ENCODE peak calls at places on chromosomes 16 and 17, in five cellular contexts. One of them, this sample, is unnamed.

GRCh38 chr17:40322417-40323315 is 13.7 kb downstream of the RARA start:
- DNase-seq in GM23248: peak; percentile 89
- DNase-seq in effector memory CD4-positive, alpha-beta T cell: peak; percentile 91
- DNase-seq in colonic mucosa: peak; percentile 71
- DNase-seq in suprapubic skin: peak; percentile 93
- DNase-seq in this sample: no peak

GRCh38 chr16:51508813-51509212 is 357.7 kb upstream of the SALL1 start:
- DNase-seq in suprapubic skin: no peak
- DNase-seq in colonic mucosa: no peak
- DNase-seq in GM23248: peak; percentile 69
- DNase-seq in effector memory CD4-positive, alpha-beta T cell: no peak
- DNase-seq in this sample: peak; percentile 62

GRCh38 chr16:63981639-63982038 is 1140.2 kb downstream of the CDH11 start:
- DNase-seq in GM23248: no peak
- DNase-seq in effector memory CD4-positive, alpha-beta T cell: no peak
- DNase-seq in colonic mucosa: no peak
- DNase-seq in suprapubic skin: no peak
- DNase-seq in this sample: no peak

GRCh38 chr16:76035689-76036088 is 241.5 kb upstream of the CNTNAP4 start:
- DNase-seq in suprapubic skin: no peak
- DNase-seq in effector memory CD4-positive, alpha-beta T cell: no peak
- DNase-seq in colonic mucosa: no peak
- DNase-seq in GM23248: no peak
- DNase-seq in this sample: peak; percentile 0

GRCh38 chr17:33521784-33522183 is 228.7 kb upstream of the ASIC2 start:
- DNase-seq in colonic mucosa: peak; percentile 23
- DNase-seq in GM23248: peak; percentile 6
- DNase-seq in suprapubic skin: no peak
- DNase-seq in effector memory CD4-positive, alpha-beta T cell: no peak
- DNase-seq in this sample: no peak

GRCh38 chr17:234163-235047 is 53.0 kb upstream of the DOC2B start:
- DNase-seq in suprapubic skin: peak; percentile 54
- DNase-seq in GM23248: peak; percentile 33
- DNase-seq in colonic mucosa: peak; percentile 23
- DNase-seq in effector memory CD4-positive, alpha-beta T cell: no peak
- DNase-seq in this sample: no peak

GRCh38 chr16:15773964-15774363 is 82.9 kb downstream of the MYH11 start:
- DNase-seq in GM23248: no peak
- DNase-seq in suprapubic skin: no peak
- DNase-seq in colonic mucosa: no peak
- DNase-seq in effector memory CD4-positive, alpha-beta T cell: no peak
- DNase-seq in this sample: no peak

GRCh38 chr16:82523786-82524185 is 103.0 kb upstream of the CDH13 start:
- DNase-seq in GM23248: no peak
- DNase-seq in colonic mucosa: no peak
- DNase-seq in effector memory CD4-positive, alpha-beta T cell: no peak
- DNase-seq in suprapubic skin: no peak
- DNase-seq in this sample: no peak

GRCh38 chr17:57536289-57536688 is 208.8 kb downstream of the CCDC182 start:
- DNase-seq in GM23248: no peak
- DNase-seq in effector memory CD4-positive, alpha-beta T cell: no peak
- DNase-seq in suprapubic skin: no peak
- DNase-seq in colonic mucosa: no peak
- DNase-seq in this sample: no peak

GRCh38 chr17:56159764-56160394 is 6.6 kb downstream of the ANKFN1 start:
- DNase-seq in colonic mucosa: no peak
- DNase-seq in GM23248: no peak
- DNase-seq in suprapubic skin: no peak
- DNase-seq in effector memory CD4-positive, alpha-beta T cell: no peak
- DNase-seq in this sample: no peak

GRCh38 chr16:4263504-4264436 is 9.1 kb downstream of the TFAP4 start:
- DNase-seq in effector memory CD4-positive, alpha-beta T cell: no peak
- DNase-seq in suprapubic skin: peak; percentile 89
- DNase-seq in colonic mucosa: peak; percentile 74
- DNase-seq in GM23248: peak; percentile 89
- DNase-seq in this sample: peak; percentile 87

GRCh38 chr17:7587420-7587786 is 2.5 kb downstream of the SOX15 start:
- DNase-seq in GM23248: peak; percentile 98
- DNase-seq in colonic mucosa: no peak
- DNase-seq in suprapubic skin: no peak
- DNase-seq in effector memory CD4-positive, alpha-beta T cell: no peak
- DNase-seq in this sample: peak; percentile 70

GRCh38 chr17:30379303-30380105 is 777 bp downstream of the CPD start:
- DNase-seq in GM23248: peak; percentile 40
- DNase-seq in effector memory CD4-positive, alpha-beta T cell: no peak
- DNase-seq in suprapubic skin: peak; percentile 70
- DNase-seq in colonic mucosa: peak; percentile 34
- DNase-seq in this sample: no peak

GRCh38 chr17:49223517-49224197 is 6.9 kb downstream of the PHOSPHO1 start:
- DNase-seq in suprapubic skin: peak; percentile 79
- DNase-seq in colonic mucosa: peak; percentile 79
- DNase-seq in GM23248: peak; percentile 50
- DNase-seq in effector memory CD4-positive, alpha-beta T cell: peak; percentile 27
- DNase-seq in this sample: no peak

GRCh38 chr16:84766978-84767773 is 52.6 kb upstream of the CRISPLD2 start:
- DNase-seq in colonic mucosa: no peak
- DNase-seq in suprapubic skin: no peak
- DNase-seq in GM23248: no peak
- DNase-seq in effector memory CD4-positive, alpha-beta T cell: no peak
- DNase-seq in this sample: no peak

GRCh38 chr16:67397812-67398545 is 4.7 kb upstream of the TPPP3 start:
- DNase-seq in effector memory CD4-positive, alpha-beta T cell: no peak
- DNase-seq in suprapubic skin: peak; percentile 72
- DNase-seq in GM23248: no peak
- DNase-seq in colonic mucosa: no peak
- DNase-seq in this sample: no peak

GRCh38 chr16:49463529-49463928 is 89.9 kb downstream of the C16orf78 start:
- DNase-seq in suprapubic skin: peak; percentile 39
- DNase-seq in GM23248: no peak
- DNase-seq in colonic mucosa: peak; percentile 42
- DNase-seq in effector memory CD4-positive, alpha-beta T cell: peak; percentile 70
- DNase-seq in this sample: no peak

GRCh38 chr16:85029413-85029794 is 1.8 kb downstream of the KIAA0513 start:
- DNase-seq in suprapubic skin: no peak
- DNase-seq in colonic mucosa: no peak
- DNase-seq in GM23248: peak; percentile 86
- DNase-seq in effector memory CD4-positive, alpha-beta T cell: peak; percentile 64
- DNase-seq in this sample: no peak

GRCh38 chr17:55478971-55479370 is 32.3 kb downstream of the SMIM36 start:
- DNase-seq in GM23248: peak; percentile 33
- DNase-seq in colonic mucosa: no peak
- DNase-seq in suprapubic skin: no peak
- DNase-seq in effector memory CD4-positive, alpha-beta T cell: no peak
- DNase-seq in this sample: no peak

GRCh38 chr17:74391771-74392170 is 24.5 kb downstream of the GPR142 start:
- DNase-seq in effector memory CD4-positive, alpha-beta T cell: no peak
- DNase-seq in GM23248: no peak
- DNase-seq in colonic mucosa: no peak
- DNase-seq in suprapubic skin: no peak
- DNase-seq in this sample: no peak

GRCh38 chr17:71628306-71628705 is 492.5 kb upstream of the SOX9 start:
- DNase-seq in suprapubic skin: no peak
- DNase-seq in GM23248: peak; percentile 29
- DNase-seq in effector memory CD4-positive, alpha-beta T cell: no peak
- DNase-seq in colonic mucosa: no peak
- DNase-seq in this sample: no peak

GRCh38 chr16:29198731-29199521 is 207.6 kb downstream of the NPIPB11 start:
- DNase-seq in suprapubic skin: peak; percentile 62
- DNase-seq in colonic mucosa: no peak
- DNase-seq in effector memory CD4-positive, alpha-beta T cell: no peak
- DNase-seq in GM23248: peak; percentile 18
- DNase-seq in this sample: no peak

GRCh38 chr16:23013484-23013883 is 135.8 kb downstream of the USP31 start:
- DNase-seq in effector memory CD4-positive, alpha-beta T cell: no peak
- DNase-seq in GM23248: peak; percentile 2
- DNase-seq in suprapubic skin: no peak
- DNase-seq in colonic mucosa: no peak
- DNase-seq in this sample: no peak

GRCh38 chr16:964696-965395 is 5.9 kb downstream of the LMF1 start:
- DNase-seq in colonic mucosa: peak; percentile 56
- DNase-seq in suprapubic skin: no peak
- DNase-seq in effector memory CD4-positive, alpha-beta T cell: peak; percentile 64
- DNase-seq in GM23248: no peak
- DNase-seq in this sample: no peak

GRCh38 chr17:16922386-16923096 is 49.4 kb downstream of the TNFRSF13B start:
- DNase-seq in GM23248: peak; percentile 20
- DNase-seq in suprapubic skin: no peak
- DNase-seq in colonic mucosa: no peak
- DNase-seq in effector memory CD4-positive, alpha-beta T cell: no peak
- DNase-seq in this sample: no peak

GRCh38 chr17:1783834-1784611 is 22.2 kb downstream of the SERPINF1 start:
- DNase-seq in GM23248: peak; percentile 89
- DNase-seq in colonic mucosa: peak; percentile 52
- DNase-seq in suprapubic skin: peak; percentile 95
- DNase-seq in effector memory CD4-positive, alpha-beta T cell: no peak
- DNase-seq in this sample: peak; percentile 52

GRCh38 chr17:10022416-10022815 is 117.3 kb upstream of the RCVRN start:
- DNase-seq in GM23248: no peak
- DNase-seq in effector memory CD4-positive, alpha-beta T cell: no peak
- DNase-seq in suprapubic skin: no peak
- DNase-seq in colonic mucosa: no peak
- DNase-seq in this sample: no peak

GRCh38 chr17:38456031-38456815 is 28.0 kb downstream of the ARHGAP23 start:
- DNase-seq in suprapubic skin: no peak
- DNase-seq in colonic mucosa: no peak
- DNase-seq in GM23248: no peak
- DNase-seq in effector memory CD4-positive, alpha-beta T cell: no peak
- DNase-seq in this sample: no peak
- H3K4me3 ChIP-seq in suprapubic skin: no peak overlapping the region
- H3K4me3 ChIP-seq in colonic mucosa: no peak overlapping the region
- H3K4me3 ChIP-seq in GM23248: peak overlapping the region; percentile 91
- H3K4me3 ChIP-seq in effector memory CD4-positive, alpha-beta T cell: no peak overlapping the region
- H3K4me3 ChIP-seq in this sample: peak overlapping the region; percentile 81

GRCh38 chr16:3148256-3149192 is 13.7 kb downstream of the ZNF213 start:
- DNase-seq in suprapubic skin: no peak
- DNase-seq in GM23248: no peak
- DNase-seq in effector memory CD4-positive, alpha-beta T cell: no peak
- DNase-seq in colonic mucosa: no peak
- DNase-seq in this sample: no peak

GRCh38 chr16:3149630-3150345 is 15.0 kb downstream of the ZNF213 start:
- DNase-seq in suprapubic skin: peak; percentile 89
- DNase-seq in effector memory CD4-positive, alpha-beta T cell: peak; percentile 20
- DNase-seq in colonic mucosa: peak; percentile 83
- DNase-seq in GM23248: peak; percentile 78
- DNase-seq in this sample: no peak

GRCh38 chr16:3147757-3148104 is 12.9 kb downstream of the ZNF213 start:
- DNase-seq in suprapubic skin: no peak
- DNase-seq in GM23248: no peak
- DNase-seq in effector memory CD4-positive, alpha-beta T cell: no peak
- DNase-seq in colonic mucosa: no peak
- DNase-seq in this sample: no peak

GRCh38 chr16:3150346-3151218 is 15.8 kb downstream of the ZNF213 start:
- DNase-seq in colonic mucosa: peak; percentile 98
- DNase-seq in effector memory CD4-positive, alpha-beta T cell: peak; percentile 94
- DNase-seq in suprapubic skin: peak; percentile 97
- DNase-seq in GM23248: peak; percentile 99
- DNase-seq in this sample: peak; percentile 90

DNA sequence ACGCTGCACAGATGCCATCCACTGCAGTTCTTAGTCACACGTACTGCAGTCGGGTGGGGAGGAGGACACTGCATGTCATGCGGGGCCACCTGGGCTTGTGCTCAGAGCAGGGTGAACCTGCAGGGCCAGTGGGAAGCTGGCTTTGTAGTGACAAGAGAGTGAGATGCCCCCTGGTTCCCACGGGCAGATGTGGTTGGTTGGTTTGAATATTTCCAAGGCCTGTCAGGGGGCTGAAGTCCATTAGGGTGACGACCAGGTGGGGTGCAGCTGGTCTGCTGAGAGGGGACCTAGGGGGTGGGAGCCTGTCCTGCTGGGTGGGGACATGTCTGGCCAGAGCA is 14.3 kb downstream of the ZNF213 start:
- DNase-seq in colonic mucosa: no peak
- DNase-seq in effector memory CD4-positive, alpha-beta T cell: no peak
- DNase-seq in suprapubic skin: no peak
- DNase-seq in GM23248: no peak
- DNase-seq in this sample: no peak
- H3K4me3 ChIP-seq in colonic mucosa: peak overlapping the region; percentile 48
- H3K4me3 ChIP-seq in effector memory CD4-positive, alpha-beta T cell: no peak overlapping the region
- H3K4me3 ChIP-seq in suprapubic skin: peak overlapping the region; percentile 61
- H3K4me3 ChIP-seq in GM23248: no peak overlapping the region
- H3K4me3 ChIP-seq in this sample: peak overlapping the region; percentile 58

DNA sequence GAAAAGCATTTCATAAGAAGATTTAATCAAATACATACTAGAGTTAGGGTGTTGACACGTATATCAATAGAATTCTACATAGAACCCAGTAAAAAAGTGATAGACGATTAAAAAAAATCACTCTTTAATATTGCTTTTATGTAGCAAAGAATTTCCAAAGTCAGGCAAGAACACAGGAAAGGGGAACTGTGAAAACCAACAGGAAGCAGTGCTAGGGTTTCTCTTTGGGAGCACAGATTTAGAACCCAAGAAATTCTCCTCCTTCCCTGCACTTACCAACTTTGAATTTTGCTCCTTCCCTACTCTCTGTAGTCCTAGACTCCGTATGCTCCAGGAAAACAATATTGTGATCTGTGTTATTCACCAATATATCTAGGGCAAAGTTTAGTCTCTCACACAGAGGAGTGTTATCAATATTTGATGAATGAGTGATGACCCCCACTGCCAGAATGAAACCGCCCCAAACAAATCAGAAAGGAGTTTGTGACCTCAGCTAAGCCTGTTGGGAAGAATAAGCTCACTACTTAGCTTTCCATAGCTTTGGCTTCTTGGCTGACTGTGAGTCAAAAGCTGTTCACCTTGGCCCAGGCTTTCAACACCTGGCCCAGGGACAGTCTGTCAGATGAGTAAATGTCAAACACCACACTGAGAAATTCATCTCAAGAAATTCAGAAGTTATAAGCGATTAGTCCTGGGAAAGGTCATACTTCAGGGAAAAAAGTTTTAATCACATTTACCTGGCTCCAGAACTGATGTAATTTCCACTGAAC is 8.6 kb downstream of the RFWD3 start:
- DNase-seq in GM23248: no peak
- DNase-seq in effector memory CD4-positive, alpha-beta T cell: no peak
- DNase-seq in colonic mucosa: no peak
- DNase-seq in suprapubic skin: no peak
- DNase-seq in this sample: no peak
- H3K4me3 ChIP-seq in GM23248: no peak overlapping the region
- H3K4me3 ChIP-seq in effector memory CD4-positive, alpha-beta T cell: no peak overlapping the region
- H3K4me3 ChIP-seq in colonic mucosa: no peak overlapping the region
- H3K4me3 ChIP-seq in suprapubic skin: no peak overlapping the region
- H3K4me3 ChIP-seq in this sample: no peak overlapping the region

DNA sequence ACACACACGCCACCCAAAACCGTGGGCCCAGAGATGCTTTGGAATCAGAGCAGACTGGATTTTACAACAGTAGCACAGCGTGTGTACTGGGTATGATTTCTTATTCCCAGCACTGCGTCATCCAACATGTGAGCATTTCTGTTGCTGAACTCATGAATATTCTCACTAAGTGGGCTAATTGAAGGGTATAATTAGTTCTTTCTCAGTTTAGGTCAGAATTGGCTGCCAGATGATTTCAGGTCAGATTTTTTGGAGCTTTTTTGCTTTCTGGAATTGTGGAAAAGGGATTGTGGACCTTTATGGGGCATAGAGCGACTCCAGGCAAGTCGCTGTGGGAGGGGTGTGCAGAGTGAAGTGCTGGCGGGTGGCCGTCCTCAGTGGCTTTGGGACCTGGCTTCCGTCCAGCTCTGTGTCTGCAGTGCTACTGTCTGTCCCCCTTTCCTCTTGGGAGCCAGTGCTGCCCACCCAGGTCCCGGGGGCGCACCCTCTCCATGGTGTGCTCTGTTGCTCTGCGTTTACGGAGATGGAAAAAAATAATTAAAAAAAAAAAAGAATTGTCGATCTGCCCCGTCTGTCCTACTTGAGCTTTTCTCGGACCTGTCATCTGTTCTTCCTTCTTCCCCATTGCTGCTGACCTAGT is 25.0 kb downstream of the FOXK2 start:
- DNase-seq in effector memory CD4-positive, alpha-beta T cell: no peak
- DNase-seq in GM23248: no peak
- DNase-seq in suprapubic skin: no peak
- DNase-seq in colonic mucosa: no peak
- DNase-seq in this sample: no peak
- H3K4me3 ChIP-seq in effector memory CD4-positive, alpha-beta T cell: no peak overlapping the region
- H3K4me3 ChIP-seq in GM23248: no peak overlapping the region
- H3K4me3 ChIP-seq in suprapubic skin: peak overlapping the region; percentile 18
- H3K4me3 ChIP-seq in colonic mucosa: no peak overlapping the region
- H3K4me3 ChIP-seq in this sample: no peak overlapping the region